ENCODE peak calls at places on chromosomes 16 and 17, in five cellular contexts. F, Z, A, Q and P are unnamed samples.

GRCh38 chr16:57383276-57384247 is 11.3 kb downstream of the CX3CL1 start:
- DNase-seq in F (peak; percentile 62), Z (peak; percentile 32), A (no peak), Q (no peak), P (no peak)

GRCh38 chr17:17156107-17156506 is 50.0 kb downstream of the PLD6 start:
- DNase-seq in F (peak; percentile 68), Z (no peak), A (no peak), Q (no peak), P (no peak)

GRCh38 chr16:88591577-88592021 is 21.4 kb downstream of the ZC3H18 start:
- DNase-seq in F (peak; percentile 10), Z (no peak), A (no peak), Q (no peak), P (no peak)

GRCh38 chr17:59105852-59106462 is 723 bp downstream of the TRIM37 start:
- DNase-seq in F (peak; percentile 39), Z (peak; percentile 66), A (no peak), Q (peak; percentile 84), P (peak; percentile 79)

GRCh38 chr17:44375196-44376017 is 11.8 kb upstream of the FAM171A2 start:
- DNase-seq in F (no peak), Z (no peak), A (no peak), Q (no peak), P (no peak)

GRCh38 chr17:58521680-58522079 is 7.2 kb upstream of the MTMR4 start:
- DNase-seq in F (no peak), Z (no peak), A (no peak), Q (no peak), P (no peak)

GRCh38 chr16:68800257-68800875 is 43.0 kb upstream of the TANGO6 start:
- DNase-seq in F (peak; percentile 96), Z (no peak), A (peak; percentile 68), Q (no peak), P (no peak)

GRCh38 chr17:66673668-66674276 is 161.1 kb upstream of the CACNG5 start:
- DNase-seq in F (peak; percentile 75), Z (no peak), A (peak; percentile 56), Q (no peak), P (peak; percentile 72)

DNA sequence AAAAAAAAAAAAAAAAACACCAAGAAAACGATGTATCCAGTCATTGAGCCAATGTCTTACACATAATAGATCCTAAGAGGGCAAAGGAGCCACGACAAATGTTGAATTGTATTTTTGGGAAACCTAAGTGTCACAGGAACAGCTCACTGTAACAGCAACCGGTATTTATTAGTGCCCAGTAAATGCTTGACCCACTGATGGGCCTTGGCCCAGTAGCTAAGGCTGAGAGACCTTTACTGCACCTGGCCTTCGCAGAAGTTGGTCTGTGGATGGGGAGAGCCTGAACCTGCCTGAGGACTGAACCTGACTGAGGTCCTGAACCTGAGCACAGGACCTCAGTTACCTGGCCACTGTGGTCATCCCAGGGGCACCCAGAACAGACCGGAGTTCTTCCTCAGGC is 65.0 kb upstream of the TBX2 start:
- DNase-seq in F (no peak), Z (no peak), A (no peak), Q (no peak), P (no peak)
- H3K27me3 ChIP-seq in F (no peaks in the 10 kb centered on the region), Z (no peaks in the 10 kb centered on the region), A (no peaks in the 10 kb centered on the region), Q (no peaks in the 10 kb centered on the region), P (no peaks in the 10 kb centered on the region)

GRCh38 chr17:39225308-39225973 is at the start of gene STAC2:
- DNase-seq in F (no peak), Z (no peak), A (no peak), Q (no peak), P (no peak)
- H3K4me1 ChIP-seq in F (peaks cover 4% of the 10 kb centered on the region), Z (peaks cover 4% of the 10 kb centered on the region), A (peaks cover 8% of the 10 kb centered on the region), Q (peaks cover 16% of the 10 kb centered on the region), P (peaks cover 5% of the 10 kb centered on the region)

GRCh38 chr17:2370211-2370589 is 30.7 kb downstream of the MNT start:
- DNase-seq in F (no peak), Z (no peak), A (no peak), Q (no peak), P (no peak)
- H3K27ac ChIP-seq in F (no peak overlapping the region), Z (no peak overlapping the region), A (no peak overlapping the region), Q (no peak overlapping the region), P (no peak overlapping the region)

DNA sequence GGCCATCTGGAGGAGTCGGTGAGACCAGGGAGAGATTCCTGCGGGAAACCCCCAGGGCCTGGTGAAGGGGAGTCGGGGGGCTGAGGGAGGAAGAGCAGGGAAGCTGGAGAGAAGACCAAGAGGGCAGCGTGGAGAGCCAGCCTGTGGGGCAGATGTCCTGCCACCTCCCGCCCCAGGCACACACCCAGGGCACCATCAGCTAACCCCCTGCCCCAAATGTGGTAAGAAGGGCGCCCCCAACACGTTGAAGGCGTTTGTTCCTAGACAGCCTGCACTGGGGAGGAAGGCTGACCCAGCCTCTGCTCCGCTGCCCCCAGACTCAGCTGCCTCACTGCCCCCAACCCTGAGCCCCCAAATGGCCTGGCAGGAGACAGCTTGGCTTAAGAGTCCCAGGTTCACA is 1.3 kb downstream of the BAIAP3 start:
- DNase-seq in F (no peak), Z (no peak), A (no peak), Q (no peak), P (no peak)
- H3K27me3 ChIP-seq in F (peaks cover 86% of the 10 kb centered on the region), Z (no peaks in the 10 kb centered on the region), A (peaks cover 29% of the 10 kb centered on the region), Q (peaks cover 55% of the 10 kb centered on the region), P (peaks cover 44% of the 10 kb centered on the region)

GRCh38 chr17:78409191-78409621 is 30.8 kb downstream of the PGS1 start:
- DNase-seq in F (no peak), Z (no peak), A (no peak), Q (peak; percentile 83), P (peak; percentile 62)
- H3K4me1 ChIP-seq in F (peaks cover 54% of the 10 kb centered on the region), Z (peaks cover 23% of the 10 kb centered on the region), A (peaks cover 1% of the 10 kb centered on the region), Q (peaks cover 69% of the 10 kb centered on the region), P (peaks cover 26% of the 10 kb centered on the region)

GRCh38 chr16:46745594-46745993 is 2.5 kb downstream of the MYLK3 start:
- DNase-seq in F (no peak), Z (no peak), A (no peak), Q (peak; percentile 3), P (no peak)

GRCh38 chr16:46748775-46749705 is 896 bp upstream of the MYLK3 start:
- DNase-seq in F (no peak), Z (peak; percentile 66), A (no peak), Q (peak; percentile 45), P (no peak)

GRCh38 chr16:46747777-46748651 is at the start of gene MYLK3:
- DNase-seq in F (peak; percentile 46), Z (peak; percentile 58), A (peak; percentile 15), Q (peak; percentile 62), P (no peak)

GRCh38 chr16:46743232-46743719 is 4.9 kb downstream of the MYLK3 start:
- DNase-seq in F (peak; percentile 82), Z (peak; percentile 36), A (no peak), Q (peak; percentile 55), P (no peak)

GRCh38 chr16:46746821-46747776 is 1.0 kb downstream of the MYLK3 start:
- DNase-seq in F (no peak), Z (peak; percentile 66), A (no peak), Q (peak; percentile 49), P (no peak)
- H3K27ac ChIP-seq in F (peak overlapping the region; percentile 100), Z (peak overlapping the region; percentile 94), A (no peak overlapping the region), Q (no peak overlapping the region), P (no peak overlapping the region)

DNA sequence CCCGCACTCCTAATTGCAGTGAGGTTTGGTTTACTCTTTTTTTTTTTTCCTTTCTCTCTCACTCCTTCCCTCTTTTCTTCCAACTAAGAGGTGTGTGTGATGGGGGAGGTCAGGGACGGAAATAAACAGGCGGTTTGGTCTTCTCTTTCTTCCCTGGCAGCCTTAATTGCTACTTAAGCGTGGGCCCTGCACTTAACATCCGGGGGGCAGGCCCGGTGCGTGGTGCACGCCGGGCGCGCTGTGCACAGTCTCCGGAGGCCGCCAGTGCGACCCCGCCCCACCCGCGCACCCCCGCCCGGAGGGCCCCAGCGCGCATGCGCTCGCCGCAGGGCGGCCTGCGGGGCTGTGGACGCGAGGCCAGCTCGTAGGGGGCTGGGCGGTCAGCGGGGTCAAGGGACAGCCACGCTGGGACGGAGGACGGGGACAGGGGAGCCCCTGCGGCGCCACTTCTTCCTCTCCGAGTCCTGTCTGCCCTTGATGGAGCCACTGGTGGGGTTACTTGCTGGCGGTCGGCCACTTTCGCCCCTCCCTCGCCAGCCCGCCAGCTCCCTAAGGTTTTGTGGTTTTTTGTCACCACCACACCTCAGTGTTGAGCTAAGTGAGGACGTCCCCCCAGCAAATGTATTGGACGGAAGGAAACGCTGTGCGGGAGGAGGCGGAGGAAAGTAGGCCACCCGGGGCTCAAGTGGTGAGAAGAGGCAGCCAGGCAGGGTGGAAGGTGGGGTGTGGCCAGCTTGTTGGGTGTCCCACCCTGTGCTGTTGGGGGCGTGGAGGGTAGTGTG is 120.9 kb downstream of the MRM1 start:
- DNase-seq in F (peak; percentile 65), Z (peak; percentile 64), A (peak; percentile 71), Q (peak; percentile 83), P (no peak)
- H3K27me3 ChIP-seq in F (no peaks in the 10 kb centered on the region), Z (no peaks in the 10 kb centered on the region), A (no peaks in the 10 kb centered on the region), Q (peaks cover 13% of the 10 kb centered on the region), P (peaks cover 15% of the 10 kb centered on the region)

GRCh38 chr16:74724820-74725549 is 24.3 kb upstream of the MLKL start:
- DNase-seq in F (peak; percentile 42), Z (no peak), A (no peak), Q (no peak), P (no peak)

GRCh38 chr16:74718741-74719610 is 18.3 kb upstream of the MLKL start:
- DNase-seq in F (no peak), Z (no peak), A (no peak), Q (no peak), P (no peak)

GRCh38 chr16:74720579-74720978 is 19.9 kb upstream of the MLKL start:
- DNase-seq in F (no peak), Z (no peak), A (no peak), Q (no peak), P (no peak)

GRCh38 chr16:74723224-74723623 is 22.6 kb upstream of the MLKL start:
- DNase-seq in F (no peak), Z (no peak), A (no peak), Q (no peak), P (no peak)

DNA sequence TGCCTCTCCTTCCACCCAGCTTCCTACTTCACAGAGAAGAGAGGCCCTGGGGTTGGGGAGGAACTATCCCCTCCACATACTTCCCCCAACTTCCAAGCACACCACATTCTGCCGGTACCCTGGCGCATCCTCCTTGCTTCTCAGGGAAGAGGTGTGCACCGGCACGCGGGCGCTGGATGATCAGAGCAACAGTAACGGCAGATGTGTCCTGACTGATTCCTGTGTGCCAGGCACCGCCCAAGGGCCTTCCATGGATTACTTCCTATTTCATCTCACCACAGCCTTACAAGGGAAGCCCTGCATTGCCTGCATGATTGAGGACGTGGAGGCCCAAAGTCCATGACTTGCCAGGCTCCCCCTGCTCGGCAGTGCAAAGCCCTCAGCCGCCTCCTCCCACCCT is 21.1 kb upstream of the MLKL start:
- DNase-seq in F (no peak), Z (no peak), A (no peak), Q (no peak), P (no peak)
- H3K4me1 ChIP-seq in F (no peaks in the 10 kb centered on the region), Z (no peaks in the 10 kb centered on the region), A (peaks cover 2% of the 10 kb centered on the region), Q (no peaks in the 10 kb centered on the region), P (no peaks in the 10 kb centered on the region)